ENCODE peak calls at places on chromosomes 5 and 9, in six cellular contexts. T is upper lobe of right lung, G is NCI-H510A treated with DMSO at 0.1 percent for 48 hours, W is left lobe of liver, Y is NCI-H69, K is kidney epithelial cell. E is an unnamed sample.

GRCh38 chr5:69449511-69449910 is 34.6 kb downstream of the MARVELD2 start:
- DNase-seq in W (no peak), K (no peak), T (no peak), G (no peak), Y (no peak), E (no peak)

GRCh38 chr9:68725070-68725469 is 20.0 kb downstream of the PIP5K1B start:
- DNase-seq in W (no peak), G (no peak), T (no peak), K (no peak), Y (no peak), E (no peak)

GRCh38 chr5:176697929-176698520 is 50.7 kb downstream of the TSPAN17 start:
- DNase-seq in G (peak), Y (peak), T (no peak), K (no peak), W (no peak), E (no peak)

GRCh38 chr5:112068593-112068992 is 311.6 kb upstream of the NREP start:
- DNase-seq in Y (no peak), T (no peak), W (no peak), K (no peak), G (no peak), E (no peak)

GRCh38 chr5:32760091-32760509 is 49.0 kb downstream of the NPR3 start:
- DNase-seq in G (no peak), K (peak), Y (no peak), W (no peak), T (no peak), E (peak)

GRCh38 chr5:124841829-124842712 is 95.6 kb upstream of the ZNF608 start:
- DNase-seq in G (no peak), Y (peak), W (no peak), T (no peak), K (no peak), E (peak)

GRCh38 chr9:21778300-21778699 is 24.1 kb upstream of the MTAP start:
- DNase-seq in T (no peak), K (no peak), W (no peak), G (no peak), Y (no peak), E (no peak)

GRCh38 chr9:131275332-131276106 is 791 bp downstream of the FAM78A start:
- DNase-seq in K (no peak), G (no peak), W (no peak), Y (no peak), T (no peak), E (no peak)

GRCh38 chr5:135024956-135025729 is 8.9 kb downstream of the PITX1 start:
- DNase-seq in K (peak), Y (peak), W (no peak), G (no peak), T (peak), E (peak)

GRCh38 chr5:181221105-181221791 is 1.8 kb upstream of the TRIM41 start:
- DNase-seq in K (no peak), G (no peak), W (no peak), Y (no peak), T (no peak), E (no peak)

GRCh38 chr5:113038714-113039113 is 62.1 kb downstream of the DCP2 start:
- DNase-seq in G (no peak), K (no peak), Y (peak), T (no peak), W (no peak), E (peak)

GRCh38 chr9:6566409-6567139 is 79.0 kb downstream of the GLDC start:
- DNase-seq in Y (no peak), W (no peak), K (peak), G (no peak), T (no peak), E (peak)

E was measured in epithelial cell of prostate.